ENCODE peak calls at places on chromosomes 2 and 18, in seven cellular contexts. One of them, this sample, is unnamed.
A peak's percentile ranks its signal among the peaks of the same experiment; 100 is the strongest.

GRCh38 chr2:7018261-7018701 is 101.1 kb downstream of the RNF144A start:
- DNase-seq in sigmoid colon: peak; percentile 59
- DNase-seq in transverse colon: no peak
- DNase-seq in adrenal gland: no peak
- DNase-seq in thyroid gland: no peak
- DNase-seq in body of pancreas: no peak
- DNase-seq in breast epithelium: no peak
- DNase-seq in this sample: no peak

GRCh38 chr18:46301571-46301970 is 197.4 kb downstream of the HAUS1 start:
- DNase-seq in sigmoid colon: no peak
- DNase-seq in thyroid gland: no peak
- DNase-seq in adrenal gland: no peak
- DNase-seq in body of pancreas: no peak
- DNase-seq in transverse colon: no peak
- DNase-seq in breast epithelium: no peak
- DNase-seq in this sample: no peak

GRCh38 chr2:70214958-70215357 is 24.1 kb upstream of the C2orf42 start:
- DNase-seq in breast epithelium: no peak
- DNase-seq in adrenal gland: no peak
- DNase-seq in transverse colon: no peak
- DNase-seq in sigmoid colon: no peak
- DNase-seq in body of pancreas: no peak
- DNase-seq in thyroid gland: no peak
- DNase-seq in this sample: no peak

GRCh38 chr2:166895243-166895642 is 7.0 kb downstream of the XIRP2 start:
- DNase-seq in transverse colon: no peak
- DNase-seq in body of pancreas: no peak
- DNase-seq in breast epithelium: no peak
- DNase-seq in thyroid gland: no peak
- DNase-seq in sigmoid colon: no peak
- DNase-seq in adrenal gland: no peak
- DNase-seq in this sample: no peak

GRCh38 chr2:78992807-78993517 is 32.5 kb upstream of the REG3G start:
- DNase-seq in breast epithelium: no peak
- DNase-seq in thyroid gland: peak; percentile 47
- DNase-seq in sigmoid colon: no peak
- DNase-seq in adrenal gland: no peak
- DNase-seq in transverse colon: peak; percentile 55
- DNase-seq in body of pancreas: peak; percentile 74
- DNase-seq in this sample: no peak

GRCh38 chr2:230650585-230651137 is 62.0 kb upstream of the CAB39 start:
- DNase-seq in breast epithelium: no peak
- DNase-seq in adrenal gland: no peak
- DNase-seq in thyroid gland: peak; percentile 36
- DNase-seq in body of pancreas: no peak
- DNase-seq in sigmoid colon: no peak
- DNase-seq in transverse colon: no peak
- DNase-seq in this sample: no peak

GRCh38 chr2:197873293-197873701 is 68.9 kb downstream of the PLCL1 start:
- DNase-seq in body of pancreas: no peak
- DNase-seq in thyroid gland: no peak
- DNase-seq in adrenal gland: no peak
- DNase-seq in sigmoid colon: no peak
- DNase-seq in transverse colon: no peak
- DNase-seq in breast epithelium: no peak
- DNase-seq in this sample: peak; percentile 10

GRCh38 chr2:179809606-179810005 is 51.8 kb downstream of the ZNF385B start:
- DNase-seq in adrenal gland: no peak
- DNase-seq in thyroid gland: no peak
- DNase-seq in sigmoid colon: no peak
- DNase-seq in body of pancreas: no peak
- DNase-seq in breast epithelium: no peak
- DNase-seq in transverse colon: no peak
- DNase-seq in this sample: no peak

GRCh38 chr2:238910751-238911351 is 63.0 kb downstream of the TWIST2 start:
- DNase-seq in breast epithelium: no peak
- DNase-seq in thyroid gland: peak; percentile 66
- DNase-seq in sigmoid colon: peak; percentile 62
- DNase-seq in transverse colon: no peak
- DNase-seq in adrenal gland: no peak
- DNase-seq in body of pancreas: peak; percentile 39
- DNase-seq in this sample: no peak

GRCh38 chr2:238911376-238912227 is 63.7 kb downstream of the TWIST2 start:
- DNase-seq in sigmoid colon: no peak
- DNase-seq in thyroid gland: no peak
- DNase-seq in body of pancreas: no peak
- DNase-seq in transverse colon: no peak
- DNase-seq in adrenal gland: no peak
- DNase-seq in breast epithelium: no peak
- DNase-seq in this sample: no peak

GRCh38 chr2:238906936-238907716 is 59.2 kb downstream of the TWIST2 start:
- DNase-seq in transverse colon: no peak
- DNase-seq in thyroid gland: no peak
- DNase-seq in adrenal gland: no peak
- DNase-seq in breast epithelium: no peak
- DNase-seq in body of pancreas: no peak
- DNase-seq in sigmoid colon: peak; percentile 57
- DNase-seq in this sample: no peak

GRCh38 chr2:238907717-238908173 is 59.9 kb downstream of the TWIST2 start:
- DNase-seq in transverse colon: no peak
- DNase-seq in thyroid gland: no peak
- DNase-seq in adrenal gland: no peak
- DNase-seq in body of pancreas: no peak
- DNase-seq in sigmoid colon: no peak
- DNase-seq in breast epithelium: no peak
- DNase-seq in this sample: no peak

DNA sequence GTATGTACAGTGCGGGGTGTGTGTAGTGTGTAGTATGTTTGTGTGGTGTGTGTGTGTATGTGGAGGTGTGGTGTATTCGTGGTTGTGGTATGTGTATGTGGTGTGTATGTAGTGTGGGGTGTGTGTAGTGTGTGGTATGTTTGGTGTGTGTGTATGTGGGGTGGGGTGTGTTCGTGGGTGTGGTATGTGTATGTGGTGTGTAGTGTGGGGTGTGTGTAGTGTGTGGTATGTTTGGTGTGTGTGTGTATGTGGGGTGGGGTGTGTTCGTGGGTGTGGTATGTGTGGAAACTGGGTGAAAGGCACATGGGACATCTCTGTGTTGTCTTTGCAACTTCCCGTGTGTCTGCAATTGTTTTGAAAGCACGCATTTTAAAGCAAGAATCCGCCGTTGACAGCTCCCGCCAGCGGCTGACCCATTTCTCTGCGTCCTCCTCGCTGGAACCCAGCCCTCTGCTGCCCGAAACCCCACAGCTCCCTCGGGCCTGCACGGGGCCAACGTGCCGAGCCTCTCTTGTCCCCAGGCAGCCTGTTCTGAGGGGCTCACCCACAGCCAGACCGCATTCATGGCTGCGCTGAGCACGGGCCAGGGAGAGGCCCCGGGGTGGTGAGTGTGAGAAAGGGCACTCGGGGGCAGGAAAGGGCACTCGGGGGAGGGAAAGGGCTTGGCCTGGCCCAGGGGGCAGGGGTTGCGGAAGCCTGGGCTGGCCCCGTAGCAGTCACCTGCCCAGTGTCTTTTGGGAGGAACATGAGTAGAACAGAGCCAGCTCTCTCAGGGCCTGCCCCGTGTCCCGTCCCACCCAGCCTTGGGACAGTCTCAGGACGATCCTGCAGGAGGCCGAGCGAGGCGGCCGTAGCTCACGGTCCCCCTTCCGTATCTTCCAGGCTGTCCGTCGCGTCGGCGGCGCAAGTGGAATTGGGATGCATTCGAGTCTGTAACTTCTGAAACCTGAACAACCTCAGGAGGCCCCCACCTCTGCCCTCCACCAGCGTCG is 61.4 kb downstream of the TWIST2 start:
- DNase-seq in adrenal gland: no peak
- DNase-seq in breast epithelium: peak; percentile 51
- DNase-seq in transverse colon: no peak
- DNase-seq in body of pancreas: peak; percentile 13
- DNase-seq in sigmoid colon: peak; percentile 73
- DNase-seq in thyroid gland: no peak
- DNase-seq in this sample: no peak
- TF ChIP-seq POLR2A in adrenal gland: no peak
- TF ChIP-seq POLR2A in breast epithelium: no peak
- TF ChIP-seq POLR2A in transverse colon: no peak
- TF ChIP-seq POLR2A in body of pancreas: no peak
- TF ChIP-seq POLR2A in sigmoid colon: no peak
- TF ChIP-seq POLR2A in thyroid gland: no peak
- TF ChIP-seq POLR2A in this sample: no peak

GRCh38 chr2:241738040-241738686 is 3.7 kb downstream of the D2HGDH start:
- DNase-seq in transverse colon: no peak
- DNase-seq in sigmoid colon: no peak
- DNase-seq in breast epithelium: no peak
- DNase-seq in thyroid gland: no peak
- DNase-seq in body of pancreas: no peak
- DNase-seq in adrenal gland: no peak
- DNase-seq in this sample: no peak

GRCh38 chr2:241734208-241734466 is 293 bp upstream of the D2HGDH start:
- DNase-seq in transverse colon: no peak
- DNase-seq in adrenal gland: no peak
- DNase-seq in thyroid gland: no peak
- DNase-seq in body of pancreas: no peak
- DNase-seq in sigmoid colon: no peak
- DNase-seq in breast epithelium: no peak
- DNase-seq in this sample: no peak

GRCh38 chr2:241733391-241734207 is 831 bp upstream of the D2HGDH start:
- DNase-seq in thyroid gland: no peak
- DNase-seq in body of pancreas: no peak
- DNase-seq in adrenal gland: no peak
- DNase-seq in transverse colon: no peak
- DNase-seq in sigmoid colon: no peak
- DNase-seq in breast epithelium: no peak
- DNase-seq in this sample: peak; percentile 24

GRCh38 chr2:241736111-241736510 is 1.7 kb downstream of the D2HGDH start:
- DNase-seq in adrenal gland: no peak
- DNase-seq in body of pancreas: no peak
- DNase-seq in transverse colon: no peak
- DNase-seq in thyroid gland: no peak
- DNase-seq in sigmoid colon: no peak
- DNase-seq in breast epithelium: no peak
- DNase-seq in this sample: no peak

DNA sequence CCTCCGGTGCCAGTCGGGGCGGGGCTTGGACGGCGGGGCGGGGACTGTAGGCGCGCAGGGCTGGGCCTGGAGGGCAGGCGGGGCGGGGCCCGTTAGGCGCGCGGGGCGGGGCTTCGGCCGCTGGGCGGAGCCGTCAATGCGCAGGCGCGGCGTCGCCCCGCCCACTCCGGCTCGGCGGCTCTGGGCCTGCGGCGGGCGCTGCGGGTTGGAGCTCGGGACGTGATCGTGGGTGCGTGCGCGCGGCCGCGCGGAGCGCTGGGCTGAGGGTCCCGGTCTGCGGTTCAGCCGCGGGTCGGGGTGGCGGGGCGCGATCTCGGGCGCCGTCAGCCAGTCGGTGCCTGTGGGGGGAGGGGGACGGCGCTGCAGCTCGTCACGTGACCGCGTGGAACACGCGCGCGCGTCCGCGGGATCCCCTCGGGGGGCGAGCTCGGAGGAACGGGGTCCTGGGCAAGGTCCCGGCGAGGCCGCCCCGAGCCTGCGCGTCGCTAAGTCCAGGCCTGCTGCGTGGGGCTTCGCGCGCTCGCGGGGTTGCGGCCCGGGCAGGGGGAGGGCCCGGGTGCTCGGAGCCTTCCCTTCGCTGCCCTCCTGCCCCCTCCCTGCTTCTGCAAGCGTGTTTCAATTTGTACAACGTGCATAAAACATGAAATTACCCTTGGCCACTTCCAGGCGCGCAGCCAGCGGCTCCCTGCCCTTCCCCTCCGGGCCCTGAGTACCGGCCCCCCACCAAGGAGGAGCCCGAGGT is at the start of gene D2HGDH:
- DNase-seq in breast epithelium: peak; percentile 93
- DNase-seq in adrenal gland: peak; percentile 95
- DNase-seq in thyroid gland: peak; percentile 95
- DNase-seq in sigmoid colon: peak; percentile 97
- DNase-seq in body of pancreas: peak; percentile 94
- DNase-seq in transverse colon: peak; percentile 97
- DNase-seq in this sample: peak; percentile 87
- TF ChIP-seq POLR2A in breast epithelium: no peak
- TF ChIP-seq POLR2A in adrenal gland: peak; percentile 73
- TF ChIP-seq POLR2A in thyroid gland: peak; percentile 83
- TF ChIP-seq POLR2A in sigmoid colon: no peak
- TF ChIP-seq POLR2A in body of pancreas: peak; percentile 58
- TF ChIP-seq POLR2A in transverse colon: peak; percentile 28
- TF ChIP-seq POLR2A in this sample: peak; percentile 92

GRCh38 chr2:134118279-134119116 is 135.4 kb upstream of the MGAT5 start:
- DNase-seq in sigmoid colon: peak; percentile 93
- DNase-seq in adrenal gland: peak; percentile 91
- DNase-seq in body of pancreas: peak; percentile 93
- DNase-seq in breast epithelium: peak; percentile 72
- DNase-seq in thyroid gland: peak; percentile 93
- DNase-seq in transverse colon: peak; percentile 91
- DNase-seq in this sample: peak; percentile 94

GRCh38 chr2:134120718-134121630 is 132.9 kb upstream of the MGAT5 start:
- DNase-seq in transverse colon: peak; percentile 67
- DNase-seq in breast epithelium: no peak
- DNase-seq in adrenal gland: peak; percentile 62
- DNase-seq in sigmoid colon: peak; percentile 84
- DNase-seq in body of pancreas: peak; percentile 68
- DNase-seq in thyroid gland: peak; percentile 69
- DNase-seq in this sample: peak; percentile 79

GRCh38 chr2:134120160-134120717 is 133.6 kb upstream of the MGAT5 start:
- DNase-seq in transverse colon: no peak
- DNase-seq in body of pancreas: no peak
- DNase-seq in thyroid gland: peak; percentile 32
- DNase-seq in breast epithelium: no peak
- DNase-seq in sigmoid colon: no peak
- DNase-seq in adrenal gland: peak; percentile 43
- DNase-seq in this sample: no peak

GRCh38 chr2:134119117-134119671 is 134.7 kb upstream of the MGAT5 start:
- DNase-seq in thyroid gland: no peak
- DNase-seq in adrenal gland: no peak
- DNase-seq in sigmoid colon: no peak
- DNase-seq in breast epithelium: no peak
- DNase-seq in transverse colon: no peak
- DNase-seq in body of pancreas: no peak
- DNase-seq in this sample: peak; percentile 21

DNA sequence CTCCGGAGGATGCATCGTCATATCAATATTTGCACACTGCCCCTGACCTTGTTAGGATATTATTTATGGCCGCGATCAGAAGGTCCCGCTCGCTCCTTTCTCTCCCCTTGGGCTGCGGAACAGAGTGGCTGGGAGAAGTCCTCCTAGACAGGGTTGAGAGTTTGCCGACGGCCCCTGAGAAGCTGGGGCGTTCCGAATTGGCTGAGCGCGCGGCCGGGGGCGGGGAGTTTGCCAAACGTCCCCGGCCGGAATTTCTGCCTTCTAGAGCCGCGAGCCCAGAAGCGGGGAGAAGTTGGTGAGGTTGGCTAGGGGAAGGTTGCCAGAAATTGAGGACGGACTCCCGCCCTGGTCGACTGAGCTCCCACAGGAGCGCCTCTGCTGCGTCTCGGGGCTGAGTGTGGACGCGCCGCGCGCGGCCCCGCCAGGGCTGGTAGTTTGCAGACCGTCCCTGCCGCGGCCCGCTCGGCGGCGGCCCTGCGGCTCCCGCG is 134.2 kb upstream of the MGAT5 start:
- DNase-seq in sigmoid colon: peak; percentile 94
- DNase-seq in adrenal gland: peak; percentile 89
- DNase-seq in body of pancreas: peak; percentile 94
- DNase-seq in transverse colon: peak; percentile 92
- DNase-seq in thyroid gland: peak; percentile 96
- DNase-seq in breast epithelium: peak; percentile 88
- DNase-seq in this sample: peak; percentile 96
- TF ChIP-seq POLR2A in sigmoid colon: peak; percentile 20
- TF ChIP-seq POLR2A in adrenal gland: peak; percentile 90
- TF ChIP-seq POLR2A in body of pancreas: peak; percentile 75
- TF ChIP-seq POLR2A in transverse colon: peak; percentile 73
- TF ChIP-seq POLR2A in thyroid gland: peak; percentile 89
- TF ChIP-seq POLR2A in breast epithelium: no peak
- TF ChIP-seq POLR2A in this sample: peak; percentile 47

DNA sequence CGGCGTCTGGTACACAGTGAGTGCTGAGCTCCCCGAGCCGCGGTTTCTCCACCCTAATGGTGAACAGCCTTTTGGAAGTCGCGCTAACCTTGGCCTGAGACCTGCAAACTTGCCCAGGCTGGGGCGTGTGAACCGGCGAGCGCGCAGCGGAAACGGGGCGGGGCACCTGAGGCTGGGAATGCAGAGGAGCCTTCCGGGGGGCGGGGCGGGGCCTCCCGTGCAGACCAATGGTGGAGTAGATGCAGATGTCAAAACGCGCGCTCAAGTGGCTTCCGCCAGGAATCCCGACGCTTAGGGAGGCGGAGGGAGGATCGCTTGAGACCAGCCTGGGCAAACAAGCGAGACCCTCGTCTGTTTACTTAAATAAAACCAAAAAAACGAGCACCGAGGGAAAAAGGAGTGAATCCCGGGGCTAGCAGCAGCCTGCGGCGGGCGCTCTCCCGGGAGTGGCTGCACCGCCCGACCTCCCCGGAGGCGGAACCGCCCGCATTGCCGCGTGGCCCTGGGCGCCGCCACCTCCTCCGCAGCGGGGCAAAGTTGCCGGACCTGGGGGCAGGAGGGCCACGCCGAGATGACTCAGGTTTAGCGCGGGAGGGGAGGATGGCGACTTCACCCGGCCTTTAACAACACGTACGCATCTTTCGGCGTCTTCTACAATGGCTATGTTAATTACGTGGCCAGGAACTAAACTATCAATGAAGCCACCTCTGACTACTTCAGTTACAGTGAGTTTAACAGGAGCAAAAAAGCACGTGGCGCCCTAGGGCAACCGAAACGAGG is 2.2 kb upstream of the RRM2 start:
- DNase-seq in adrenal gland: peak; percentile 90
- DNase-seq in transverse colon: peak; percentile 98
- DNase-seq in sigmoid colon: peak; percentile 96
- DNase-seq in body of pancreas: peak; percentile 97
- DNase-seq in breast epithelium: peak; percentile 93
- DNase-seq in thyroid gland: peak; percentile 98
- DNase-seq in this sample: peak; percentile 99
- TF ChIP-seq POLR2A in adrenal gland: peak; percentile 57
- TF ChIP-seq POLR2A in transverse colon: peak; percentile 64
- TF ChIP-seq POLR2A in sigmoid colon: no peak
- TF ChIP-seq POLR2A in body of pancreas: peak; percentile 34
- TF ChIP-seq POLR2A in breast epithelium: no peak
- TF ChIP-seq POLR2A in thyroid gland: peak; percentile 43
- TF ChIP-seq POLR2A in this sample: peak; percentile 78